ENCODE peak calls at places on chromosomes 2 and 18, in eight cellular contexts. N, I, Q, W, O, G, E and D are unnamed samples.

GRCh38 chr2:212595036-212595654 is 56.5 kb upstream of the ERBB4 start:
- DNase-seq in N (no peak), I (no peak), Q (peak; percentile 28), W (no peak), O (no peak), G (no peak), E (no peak), D (no peak)

GRCh38 chr2:71460595-71461303 is 7.4 kb downstream of the DYSF start:
- DNase-seq in N (no peak), I (no peak), Q (no peak), W (no peak), O (no peak), G (no peak), E (no peak), D (no peak)

GRCh38 chr2:30456578-30456977 is 9.5 kb downstream of the LCLAT1 start:
- DNase-seq in N (no peak), I (no peak), Q (no peak), W (no peak), O (no peak), G (no peak), E (no peak), D (no peak)

GRCh38 chr2:187581125-187581896 is 27.1 kb upstream of the TFPI start:
- DNase-seq in N (peak; percentile 19), I (peak; percentile 15), Q (peak; percentile 36), W (peak; percentile 45), O (no peak), G (no peak), E (no peak), D (no peak)

GRCh38 chr2:150618215-150618905 is 130.9 kb upstream of the RND3 start:
- DNase-seq in N (no peak), I (no peak), Q (no peak), W (no peak), O (no peak), G (no peak), E (no peak), D (no peak)

GRCh38 chr2:165105911-165106310 is 97.9 kb downstream of the SCN3A start:
- DNase-seq in N (no peak), I (no peak), Q (no peak), W (peak; percentile 11), O (no peak), G (no peak), E (no peak), D (no peak)

GRCh38 chr2:98348066-98348561 is 1.9 kb downstream of the CNGA3 start:
- DNase-seq in N (no peak), I (no peak), Q (peak; percentile 48), W (no peak), O (no peak), G (no peak), E (no peak), D (no peak)

GRCh38 chr2:16168506-16169264 is 228.3 kb downstream of the MYCN start:
- DNase-seq in N (no peak), I (no peak), Q (no peak), W (no peak), O (no peak), G (no peak), E (no peak), D (peak; percentile 49)

GRCh38 chr18:13471971-13472628 is 253.5 kb downstream of the LDLRAD4 start:
- DNase-seq in N (no peak), I (no peak), Q (no peak), W (no peak), O (no peak), G (no peak), E (no peak), D (no peak)

GRCh38 chr18:46622999-46623398 is 34.0 kb downstream of the LOXHD1 start:
- DNase-seq in N (no peak), I (no peak), Q (peak; percentile 30), W (no peak), O (no peak), G (no peak), E (no peak), D (no peak)
- TF ChIP-seq CTCF in N (no peak), I (no peak), Q (peak; percentile 45), W (no peak), O (no peak), G (no peak), E (no peak), D (peak; percentile 53)

DNA sequence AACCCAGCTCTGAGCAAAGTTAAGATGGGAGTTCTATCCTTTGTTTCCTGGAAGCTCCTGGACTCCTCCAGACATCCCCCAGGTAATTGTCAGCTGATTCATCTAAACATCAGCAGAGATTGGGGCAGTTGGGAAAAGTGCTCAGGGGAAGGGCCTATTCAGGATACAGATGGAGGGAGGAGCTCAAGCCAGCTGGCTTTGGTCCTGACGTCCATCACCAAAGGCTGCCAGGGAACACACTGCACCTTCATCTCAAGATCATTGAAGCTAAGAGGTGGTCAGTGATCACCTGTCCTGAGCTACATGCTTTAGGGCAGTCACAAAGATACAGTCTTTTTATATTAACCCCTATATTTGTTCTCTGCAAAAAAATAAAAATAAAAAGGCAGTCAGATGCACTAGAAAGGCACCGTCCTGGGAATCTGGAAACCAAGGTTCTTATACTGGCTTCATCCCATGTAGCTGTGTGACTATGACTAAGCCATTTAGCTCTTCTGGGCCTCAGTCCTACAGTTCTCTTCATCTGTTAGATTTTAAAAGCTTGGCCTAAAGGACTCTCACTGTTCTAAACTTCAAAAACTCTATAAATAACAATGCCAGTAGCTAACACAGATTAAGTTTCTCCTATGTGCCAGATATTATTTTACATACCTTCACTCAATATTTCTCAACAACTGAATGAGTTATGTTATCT is 446.5 kb downstream of the BCL11A start:
- DNase-seq in N (no peak), I (no peak), Q (no peak), W (no peak), O (no peak), G (no peak), E (no peak), D (no peak)
- TF ChIP-seq CTCF in N (no peak), I (no peak), Q (no peak), W (no peak), O (no peak), G (no peak), E (no peak), D (no peak)

GRCh38 chr2:76275788-76276187 is 565.1 kb upstream of the GCFC2 start:
- DNase-seq in N (no peak), I (no peak), Q (no peak), W (no peak), O (no peak), G (no peak), E (no peak), D (no peak)

GRCh38 chr2:76279142-76279541 is 568.4 kb upstream of the GCFC2 start:
- DNase-seq in N (no peak), I (no peak), Q (no peak), W (no peak), O (no peak), G (no peak), E (no peak), D (no peak)

GRCh38 chr2:76283355-76283754 is 572.6 kb upstream of the GCFC2 start:
- DNase-seq in N (no peak), I (no peak), Q (no peak), W (no peak), O (no peak), G (no peak), E (no peak), D (no peak)

GRCh38 chr2:76280676-76281075 is 570.0 kb upstream of the GCFC2 start:
- DNase-seq in N (no peak), I (no peak), Q (no peak), W (no peak), O (no peak), G (no peak), E (no peak), D (no peak)

DNA sequence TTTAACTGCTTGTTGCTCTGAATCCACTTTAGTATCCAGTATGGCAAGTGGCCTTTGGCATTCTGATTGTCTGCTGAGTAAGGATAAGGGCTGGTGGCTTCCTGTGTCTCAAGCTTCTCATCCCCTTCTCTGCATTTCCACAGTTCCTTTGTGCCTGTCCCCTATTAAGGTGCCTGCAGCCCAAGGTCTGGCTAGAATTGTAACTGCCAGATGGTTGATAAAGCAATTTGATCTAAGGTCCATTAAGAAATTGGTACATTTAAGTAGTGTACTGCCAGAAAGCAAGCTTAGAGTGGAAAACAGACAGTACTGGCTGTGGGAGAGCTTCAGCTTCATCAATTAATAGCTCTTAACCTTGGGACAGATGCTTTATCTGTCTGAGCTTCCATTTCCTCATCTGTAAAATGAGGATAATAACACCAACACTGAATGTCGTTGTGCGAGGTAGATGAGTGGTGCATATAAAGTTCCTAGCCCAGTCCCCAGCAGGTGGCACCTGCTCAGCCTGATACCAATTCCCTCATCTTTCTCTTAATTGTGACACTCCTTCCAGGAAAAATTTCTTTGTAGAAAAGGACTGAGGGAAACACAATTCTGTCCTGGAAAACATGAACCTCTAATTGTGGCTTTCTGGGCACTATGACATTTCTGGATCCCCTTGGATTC is 570.6 kb upstream of the GCFC2 start:
- DNase-seq in N (no peak), I (no peak), Q (no peak), W (no peak), O (no peak), G (no peak), E (no peak), D (no peak)
- TF ChIP-seq CTCF in N (no peak), I (no peak), Q (no peak), W (no peak), O (no peak), G (no peak), E (no peak), D (no peak)

GRCh38 chr2:126269911-126270310 is 386.0 kb upstream of the GYPC start:
- DNase-seq in N (no peak), I (no peak), Q (no peak), W (no peak), O (no peak), G (no peak), E (no peak), D (no peak)
- TF ChIP-seq CTCF in N (no peak), I (no peak), Q (no peak), W (no peak), O (no peak), G (no peak), E (no peak), D (no peak)